ENCODE peak calls at places on chromosomes 4 and X, in ten cellular contexts. R is posterior cingulate gyrus; P is OCI-LY7; I is suprapubic skin; F is fibroblast of lung; A is activated T-helper 1 cell treated with anti-CD3 and anti-CD28 coated beads, Interleukin-2, amount 50 U/mL, for 16 hours; B is OCI-M1; K is HT1080; X is putamen; W is cardiac muscle cell. T is an unnamed sample.

GRCh38 chr4:26731342-26731741 is 129.3 kb upstream of the STIM2 start:
- DNase-seq in F (peak), K (no peak), B (no peak), I (no peak), X (no peak), A (no peak), R (no peak), W (no peak), P (no peak), T (no peak)

GRCh38 chr4:155419266-155419665 is 42.5 kb upstream of the MAP9 start:
- DNase-seq in F (peak), X (no peak), R (no peak), A (no peak), K (peak), P (no peak), I (no peak), W (no peak), B (no peak), T (no peak)

GRCh38 chr4:162865102-162865501 is 301.6 kb downstream of the NAF1 start:
- DNase-seq in W (no peak), F (no peak), B (no peak), K (peak), A (no peak), P (peak), I (no peak), X (no peak), R (no peak), T (no peak)

GRCh38 chrX:132463411-132463810 is 25.4 kb downstream of the MBNL3 start:
- DNase-seq in R (no peak), A (no peak), K (no peak), B (peak), F (peak), X (no peak), W (no peak), I (no peak), P (no peak), T (no peak)

GRCh38 chrX:124145749-124146148 is 184.2 kb downstream of the STAG2 start:
- DNase-seq in B (no peak), P (no peak), X (no peak), A (no peak), K (no peak), R (no peak), W (no peak), I (no peak), F (no peak), T (no peak)

GRCh38 chr4:137621056-137621455 is 88.8 kb upstream of the PCDH18 start:
- DNase-seq in W (no peak), F (peak), P (no peak), K (no peak), B (no peak), R (no peak), A (no peak), I (no peak), X (no peak), T (no peak)

GRCh38 chr4:40916880-40917279 is 167.1 kb downstream of the NSUN7 start:
- DNase-seq in I (no peak), W (peak), A (no peak), F (no peak), B (peak), X (no peak), R (no peak), K (peak), P (peak), T (no peak)

GRCh38 chrX:119784747-119785446 is 6.5 kb downstream of the RPL39 start:
- DNase-seq in A (peak), R (no peak), K (peak), P (peak), I (no peak), X (no peak), F (peak), W (no peak), B (peak), T (no peak)

GRCh38 chr4:177574446-177574845 is 132.2 kb upstream of the AGA start:
- DNase-seq in B (no peak), K (no peak), X (no peak), W (no peak), P (no peak), R (no peak), F (peak), I (no peak), A (no peak), T (no peak)

GRCh38 chrX:12076046-12076445 is 62.2 kb upstream of the FRMPD4 start:
- DNase-seq in R (no peak), B (no peak), X (no peak), K (peak), A (no peak), F (peak), P (no peak), W (no peak), I (no peak), T (no peak)

GRCh38 chrX:71619193-71619592 is 882 bp upstream of the CXCR3 start:
- DNase-seq in B (no peak), P (no peak), X (peak), I (no peak), R (no peak), W (no peak), K (no peak), A (peak), F (peak), T (peak)

GRCh38 chrX:1673337-1673736 is 58.5 kb downstream of the ASMT start:
- DNase-seq in K (peak), R (no peak), X (no peak), I (peak), P (peak), W (peak), B (peak), F (no peak), A (no peak), T (no peak)

GRCh38 chr4:171203425-171203824 is 609.8 kb upstream of the GALNTL6 start:
- DNase-seq in X (no peak), B (no peak), K (peak), A (no peak), R (no peak), W (no peak), I (no peak), F (peak), P (no peak), T (no peak)

GRCh38 chr4:82797591-82798081 is 960 bp downstream of the SCD5 start:
- DNase-seq in W (peak), F (peak), R (no peak), B (no peak), I (no peak), X (no peak), K (no peak), P (no peak), A (no peak), T (no peak)

GRCh38 chrX:139559383-139560042 is 29.0 kb downstream of the F9 start:
- DNase-seq in F (peak), X (peak), A (no peak), W (peak), R (no peak), I (no peak), B (peak), K (peak), P (peak), T (no peak)

GRCh38 chr4:83618431-83618830 is 82.5 kb downstream of the GPAT3 start:
- DNase-seq in W (peak), K (peak), R (no peak), I (no peak), B (no peak), A (no peak), X (no peak), F (peak), P (no peak), T (no peak)

GRCh38 chrX:103464774-103465117 is 54.5 kb downstream of the RAB40A start:
- DNase-seq in W (peak), A (peak), X (peak), R (peak), K (peak), B (peak), I (peak), F (peak), P (peak), T (no peak)

GRCh38 chrX:19585370-19586082 is 70.2 kb upstream of the MAP3K15 start:
- DNase-seq in F (no peak), X (no peak), P (no peak), R (no peak), I (no peak), K (no peak), W (no peak), B (no peak), A (no peak), T (no peak)

GRCh38 chr4:184384810-184385557 is 89.4 kb downstream of the IRF2 start:
- DNase-seq in B (no peak), F (no peak), P (peak), A (no peak), I (no peak), X (no peak), R (no peak), W (no peak), K (no peak), T (no peak)

GRCh38 chrX:21375795-21376069 is 1.5 kb downstream of the CNKSR2 start:
- DNase-seq in F (no peak), A (no peak), B (no peak), P (no peak), R (no peak), W (peak), K (no peak), X (no peak), I (no peak), T (no peak)

GRCh38 chrX:10656214-10656613 is 35.8 kb upstream of the MID1 start:
- DNase-seq in X (no peak), W (no peak), P (no peak), B (no peak), F (no peak), A (no peak), K (no peak), I (no peak), R (no peak), T (no peak)

GRCh38 chrX:14398725-14399124 is 130.6 kb upstream of the GLRA2 start:
- DNase-seq in A (no peak), I (no peak), X (no peak), P (no peak), K (peak), W (no peak), B (no peak), R (no peak), F (no peak), T (no peak)

GRCh38 chr4:37981844-37982720 is 21.9 kb downstream of the PTTG2 start:
- DNase-seq in K (no peak), B (no peak), I (no peak), W (no peak), R (no peak), F (peak), A (no peak), X (no peak), P (peak), T (no peak)

GRCh38 chr4:21900211-21900610 is 48.4 kb downstream of the KCNIP4 start:
- DNase-seq in P (no peak), R (no peak), A (no peak), K (peak), X (no peak), W (no peak), F (no peak), I (no peak), B (no peak), T (no peak)

GRCh38 chrX:93319604-93320003 is 353.8 kb downstream of the NAP1L3 start:
- DNase-seq in R (no peak), K (no peak), P (no peak), A (no peak), F (no peak), I (no peak), X (no peak), W (no peak), B (no peak), T (no peak)

GRCh38 chr4:79325864-79326328 is at the start of gene NAA11:
- DNase-seq in P (no peak), A (no peak), R (no peak), F (no peak), W (no peak), B (no peak), X (no peak), I (no peak), K (no peak), T (no peak)

GRCh38 chr4:40316333-40316781 is 18.8 kb upstream of the CHRNA9 start:
- DNase-seq in R (no peak), A (no peak), F (peak), B (no peak), I (no peak), X (peak), P (peak), K (peak), W (no peak), T (no peak)

GRCh38 chr4:15149842-15150592 is 147.7 kb downstream of the CPEB2 start:
- DNase-seq in I (peak), R (peak), F (peak), B (peak), P (peak), A (no peak), W (peak), X (peak), K (peak), T (peak)

GRCh38 chr4:10524196-10524833 is 67.1 kb upstream of the ZNF518B start:
- DNase-seq in B (peak), W (no peak), A (no peak), F (no peak), K (no peak), X (no peak), P (no peak), I (no peak), R (no peak), T (no peak)

GRCh38 chr4:98430708-98431403 is 169.7 kb downstream of the RAP1GDS1 start:
- DNase-seq in X (peak), P (no peak), A (no peak), I (no peak), K (peak), R (no peak), F (peak), B (no peak), W (no peak), T (no peak)

GRCh38 chrX:23937100-23937499 is 29.3 kb downstream of the CXorf58 start:
- DNase-seq in R (no peak), K (no peak), F (no peak), W (no peak), P (no peak), B (no peak), I (no peak), X (no peak), A (no peak), T (no peak)